ENCODE peak calls at places on chromosomes 13 and 19, in four cellular contexts. One of them, this sample, is unnamed.

GRCh38 chr19:1862424-1863307 is 713 bp downstream of the KLF16 start:
- DNase-seq in HepG2: no peak
- DNase-seq in K562: peak
- DNase-seq in A549: no peak
- DNase-seq in this sample: no peak

GRCh38 chr19:50252111-50252886 is 48.9 kb downstream of the MYH14 start:
- DNase-seq in K562: peak
- DNase-seq in A549: no peak
- DNase-seq in HepG2: no peak
- DNase-seq in this sample: peak

GRCh38 chr19:15255359-15255990 is 23.2 kb upstream of the EPHX3 start:
- DNase-seq in K562: no peak
- DNase-seq in HepG2: no peak
- DNase-seq in A549: no peak
- DNase-seq in this sample: no peak

GRCh38 chr13:77831870-77832269 is 86.8 kb downstream of the EDNRB start:
- DNase-seq in A549: no peak
- DNase-seq in K562: no peak
- DNase-seq in HepG2: no peak
- DNase-seq in this sample: no peak

GRCh38 chr19:18058208-18059009 is 28.3 kb downstream of the IL12RB1 start:
- DNase-seq in HepG2: peak
- DNase-seq in K562: peak
- DNase-seq in A549: peak
- DNase-seq in this sample: peak

GRCh38 chr19:42467437-42467760 is 24.7 kb upstream of the CXCL17 start:
- DNase-seq in K562: no peak
- DNase-seq in HepG2: no peak
- DNase-seq in A549: no peak
- DNase-seq in this sample: no peak

GRCh38 chr13:83325454-83325853 is 556.8 kb downstream of the SLITRK1 start:
- DNase-seq in HepG2: no peak
- DNase-seq in A549: no peak
- DNase-seq in K562: no peak
- DNase-seq in this sample: no peak

GRCh38 chr19:36973844-36974195 is 57.7 kb downstream of the ZNF568 start:
- DNase-seq in HepG2: no peak
- DNase-seq in A549: no peak
- DNase-seq in K562: no peak
- DNase-seq in this sample: no peak

GRCh38 chr13:114002009-114002544 is 28.2 kb upstream of the C13orf46 start:
- DNase-seq in K562: no peak
- DNase-seq in A549: no peak
- DNase-seq in HepG2: no peak
- DNase-seq in this sample: no peak

GRCh38 chr13:38350114-38350617 is 515 bp downstream of the UFM1 start:
- DNase-seq in HepG2: peak
- DNase-seq in A549: peak
- DNase-seq in K562: peak
- DNase-seq in this sample: peak

GRCh38 chr13:100392709-100393630 is 195.6 kb downstream of the GGACT start:
- DNase-seq in A549: peak
- DNase-seq in K562: peak
- DNase-seq in HepG2: peak
- DNase-seq in this sample: no peak

GRCh38 chr13:108226184-108226583 is 8.0 kb downstream of the ABHD13 start:
- DNase-seq in HepG2: peak
- DNase-seq in K562: no peak
- DNase-seq in A549: no peak
- DNase-seq in this sample: no peak

GRCh38 chr13:100611678-100612492 is 23.3 kb upstream of the GGACT start:
- DNase-seq in A549: no peak
- DNase-seq in HepG2: no peak
- DNase-seq in K562: peak
- DNase-seq in this sample: no peak

GRCh38 chr19:49913720-49914119 is 15.3 kb upstream of the ATF5 start:
- DNase-seq in A549: no peak
- DNase-seq in K562: no peak
- DNase-seq in HepG2: no peak
- DNase-seq in this sample: no peak

GRCh38 chr19:18470153-18470552 is 32.2 kb upstream of the ISYNA1 start:
- DNase-seq in K562: peak
- DNase-seq in HepG2: peak
- DNase-seq in A549: no peak
- DNase-seq in this sample: no peak

GRCh38 chr13:67369895-67370660 is 139.9 kb upstream of the PCDH9 start:
- DNase-seq in K562: no peak
- DNase-seq in A549: no peak
- DNase-seq in HepG2: no peak
- DNase-seq in this sample: no peak

GRCh38 chr19:16258440-16258903 is 60.8 kb downstream of the AP1M1 start:
- DNase-seq in K562: peak
- DNase-seq in HepG2: no peak
- DNase-seq in A549: no peak
- DNase-seq in this sample: no peak

GRCh38 chr13:59144700-59145099 is 1019.0 kb downstream of the DIAPH3 start:
- DNase-seq in K562: no peak
- DNase-seq in HepG2: no peak
- DNase-seq in A549: no peak
- DNase-seq in this sample: no peak

GRCh38 chr13:96460571-96460970 is 370.7 kb downstream of the HS6ST3 start:
- DNase-seq in A549: no peak
- DNase-seq in K562: no peak
- DNase-seq in HepG2: no peak
- DNase-seq in this sample: no peak

GRCh38 chr19:36266375-36266961 is 51.6 kb downstream of the ZNF146 start:
- DNase-seq in A549: no peak
- DNase-seq in K562: peak
- DNase-seq in HepG2: no peak
- DNase-seq in this sample: no peak

GRCh38 chr13:92137519-92137918 is 739.1 kb downstream of the GPC5 start:
- DNase-seq in HepG2: no peak
- DNase-seq in K562: no peak
- DNase-seq in A549: no peak
- DNase-seq in this sample: no peak

GRCh38 chr13:48738261-48738755 is 84.6 kb downstream of the CYSLTR2 start:
- DNase-seq in HepG2: no peak
- DNase-seq in K562: no peak
- DNase-seq in A549: no peak
- DNase-seq in this sample: no peak

GRCh38 chr19:55473613-55474012 is 2.8 kb upstream of the ZNF628 start:
- DNase-seq in K562: no peak
- DNase-seq in HepG2: no peak
- DNase-seq in A549: no peak
- DNase-seq in this sample: no peak

GRCh38 chr19:18401580-18402112 is 4.2 kb upstream of the LRRC25 start:
- DNase-seq in K562: peak
- DNase-seq in HepG2: peak
- DNase-seq in A549: no peak
- DNase-seq in this sample: no peak

GRCh38 chr19:52735734-52736133 is 890 bp upstream of the ZNF611 start:
- DNase-seq in HepG2: peak
- DNase-seq in A549: no peak
- DNase-seq in K562: no peak
- DNase-seq in this sample: peak

GRCh38 chr13:43054803-43055802 is 31.7 kb downstream of the DNAJC15 start:
- DNase-seq in K562: no peak
- DNase-seq in A549: no peak
- DNase-seq in HepG2: peak
- DNase-seq in this sample: no peak

GRCh38 chr19:49020931-49021895 is 2.9 kb downstream of the CGB3 start:
- DNase-seq in HepG2: peak
- DNase-seq in A549: no peak
- DNase-seq in K562: no peak
- DNase-seq in this sample: no peak

GRCh38 chr13:44692173-44692713 is 116.1 kb upstream of the TSC22D1 start:
- DNase-seq in K562: peak
- DNase-seq in A549: no peak
- DNase-seq in HepG2: no peak
- DNase-seq in this sample: no peak

GRCh38 chr13:62113145-62113544 is 697.5 kb upstream of the PCDH20 start:
- DNase-seq in A549: no peak
- DNase-seq in HepG2: no peak
- DNase-seq in K562: no peak
- DNase-seq in this sample: no peak

GRCh38 chr13:33322474-33322827 is 36.9 kb upstream of the STARD13 start:
- DNase-seq in K562: no peak
- DNase-seq in HepG2: no peak
- DNase-seq in A549: no peak
- DNase-seq in this sample: no peak

DNA sequence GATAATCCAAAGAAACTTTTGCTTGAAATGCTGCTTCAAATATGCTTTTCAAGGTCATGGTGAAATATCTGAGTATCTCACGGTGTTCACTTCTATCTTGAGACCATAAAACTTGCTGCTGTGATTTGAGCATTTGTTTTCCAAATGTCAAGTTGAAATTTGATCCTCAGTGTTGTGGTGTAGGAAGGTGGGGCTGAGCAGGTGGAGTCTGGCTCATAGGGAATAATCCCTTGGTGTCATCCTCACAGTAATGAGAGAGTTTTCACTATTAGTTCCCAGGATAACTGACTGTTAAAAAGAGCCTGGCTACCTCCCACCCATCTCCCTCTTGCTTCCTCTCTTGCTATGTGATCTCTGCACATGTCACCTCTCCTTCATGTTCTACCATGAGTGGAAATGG is 858.0 kb upstream of the SLITRK5 start:
- DNase-seq in HepG2: no peak
- DNase-seq in K562: no peak
- DNase-seq in A549: no peak
- DNase-seq in this sample: no peak
- TF ChIP-seq RNF2 in HepG2: no peak
- TF ChIP-seq RNF2 in K562: no peak
- TF ChIP-seq RNF2 in A549: no peak
- TF ChIP-seq RNF2 in this sample: no peak

GRCh38 chr19:40862333-40862732 is 12.1 kb upstream of the CYP2A6 start:
- DNase-seq in A549: no peak
- DNase-seq in K562: no peak
- DNase-seq in HepG2: peak
- DNase-seq in this sample: peak
- TF ChIP-seq RNF2 in A549: no peak
- TF ChIP-seq RNF2 in K562: no peak
- TF ChIP-seq RNF2 in HepG2: no peak
- TF ChIP-seq RNF2 in this sample: no peak

DNA sequence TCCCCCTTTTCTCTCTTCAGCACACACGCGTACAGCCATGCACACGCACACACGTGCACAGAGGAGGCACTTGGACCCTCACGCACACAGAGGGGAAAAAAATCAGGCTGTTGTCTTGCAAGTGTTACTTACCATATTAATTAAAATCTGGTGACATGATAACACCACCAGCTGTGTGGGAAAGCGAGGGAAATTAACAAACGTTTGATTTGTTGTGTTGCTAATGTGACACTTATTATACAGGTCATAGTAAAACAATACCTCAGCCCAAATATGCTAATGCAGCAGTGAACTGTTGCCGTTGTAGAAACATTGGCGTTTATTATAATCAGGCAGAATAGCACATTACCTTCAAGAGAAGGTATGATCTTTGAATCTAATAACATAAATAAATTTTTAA is 211.7 kb downstream of the TEX29 start:
- DNase-seq in A549: no peak
- DNase-seq in HepG2: no peak
- DNase-seq in K562: no peak
- DNase-seq in this sample: peak
- TF ChIP-seq RNF2 in A549: no peak
- TF ChIP-seq RNF2 in HepG2: no peak
- TF ChIP-seq RNF2 in K562: no peak
- TF ChIP-seq RNF2 in this sample: no peak

GRCh38 chr13:85266331-85266730 is 532.9 kb downstream of the SLITRK6 start:
- DNase-seq in A549: no peak
- DNase-seq in K562: no peak
- DNase-seq in HepG2: no peak
- DNase-seq in this sample: no peak

GRCh38 chr13:85265296-85265695 is 533.9 kb downstream of the SLITRK6 start:
- DNase-seq in HepG2: no peak
- DNase-seq in K562: no peak
- DNase-seq in A549: no peak
- DNase-seq in this sample: no peak

GRCh38 chr13:85261757-85262346 is 537.4 kb downstream of the SLITRK6 start:
- DNase-seq in HepG2: peak
- DNase-seq in K562: no peak
- DNase-seq in A549: no peak
- DNase-seq in this sample: no peak

GRCh38 chr13:85260896-85261295 is 538.3 kb downstream of the SLITRK6 start:
- DNase-seq in K562: no peak
- DNase-seq in HepG2: no peak
- DNase-seq in A549: no peak
- DNase-seq in this sample: no peak

DNA sequence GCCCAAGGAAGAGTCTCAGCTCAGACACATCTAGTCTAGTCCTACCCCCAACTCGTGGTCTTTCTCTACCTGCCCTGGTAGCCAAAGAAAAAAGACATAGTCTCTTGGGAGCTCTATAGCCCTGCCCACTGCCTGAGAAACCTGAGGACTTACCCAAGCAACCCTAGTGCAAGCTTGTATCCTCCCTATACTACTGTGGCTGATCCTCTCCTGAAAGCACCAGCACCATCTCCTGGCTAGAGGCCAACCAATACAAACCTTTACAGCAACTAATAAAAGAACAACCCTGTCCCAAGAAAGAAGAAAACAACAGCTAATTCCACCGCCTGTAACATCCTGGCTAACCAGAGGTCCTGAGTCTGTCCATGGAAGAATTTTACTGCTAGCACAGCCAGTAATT is 532.4 kb downstream of the SLITRK6 start:
- DNase-seq in HepG2: no peak
- DNase-seq in A549: no peak
- DNase-seq in K562: no peak
- DNase-seq in this sample: no peak
- TF ChIP-seq RNF2 in HepG2: no peak
- TF ChIP-seq RNF2 in A549: no peak
- TF ChIP-seq RNF2 in K562: no peak
- TF ChIP-seq RNF2 in this sample: no peak

GRCh38 chr19:39520541-39521204 is 5.7 kb downstream of the SELENOV start:
- DNase-seq in HepG2: no peak
- DNase-seq in K562: no peak
- DNase-seq in A549: no peak
- DNase-seq in this sample: no peak

GRCh38 chr19:39518975-39519374 is 4.0 kb downstream of the SELENOV start:
- DNase-seq in A549: no peak
- DNase-seq in HepG2: no peak
- DNase-seq in K562: peak
- DNase-seq in this sample: no peak

GRCh38 chr19:39517432-39517831 is 2.5 kb downstream of the SELENOV start:
- DNase-seq in HepG2: no peak
- DNase-seq in A549: no peak
- DNase-seq in K562: no peak
- DNase-seq in this sample: no peak

GRCh38 chr19:39516270-39516669 is 1.3 kb downstream of the SELENOV start:
- DNase-seq in A549: no peak
- DNase-seq in K562: no peak
- DNase-seq in HepG2: no peak
- DNase-seq in this sample: no peak

GRCh38 chr19:39518458-39518857 is 3.5 kb downstream of the SELENOV start:
- DNase-seq in K562: peak
- DNase-seq in HepG2: no peak
- DNase-seq in A549: no peak
- DNase-seq in this sample: no peak
- TF ChIP-seq RNF2 in K562: no peak
- TF ChIP-seq RNF2 in HepG2: no peak
- TF ChIP-seq RNF2 in A549: no peak
- TF ChIP-seq RNF2 in this sample: no peak

GRCh38 chr13:110341445-110342247 is 34.6 kb downstream of the COL4A2 start:
- DNase-seq in A549: no peak
- DNase-seq in K562: no peak
- DNase-seq in HepG2: no peak
- DNase-seq in this sample: no peak
- TF ChIP-seq RNF2 in A549: no peak
- TF ChIP-seq RNF2 in K562: no peak
- TF ChIP-seq RNF2 in HepG2: no peak
- TF ChIP-seq RNF2 in this sample: no peak